ENCODE peak calls at places on chromosomes 16 and 17, in four cellular contexts. K is K562, Y is HCT116, P is GM12878. D is an unnamed sample.

GRCh38 chr17:35132816-35133550 is 9.1 kb downstream of the NLE1 start:
- DNase-seq in K (no peak), Y (no peak), P (no peak), D (no peak)

GRCh38 chr16:22732959-22733358 is 81.0 kb upstream of the HS3ST2 start:
- DNase-seq in K (no peak), Y (no peak), P (no peak), D (no peak)

GRCh38 chr16:48347980-48348379 is 37.2 kb downstream of the SIAH1 start:
- DNase-seq in K (no peak), Y (no peak), P (no peak), D (no peak)

GRCh38 chr16:70161350-70161749 is 12.2 kb upstream of the CLEC18C start:
- DNase-seq in K (no peak), Y (no peak), P (no peak), D (peak; percentile 2)

GRCh38 chr16:15996432-15997109 is 47.2 kb downstream of the ABCC1 start:
- DNase-seq in K (peak; percentile 50), Y (peak; percentile 65), P (no peak), D (peak; percentile 89)

GRCh38 chr16:2238396-2239230 is 2.4 kb downstream of the DNASE1L2 start:
- DNase-seq in K (no peak), Y (no peak), P (no peak), D (no peak)

GRCh38 chr16:59632266-59632855 is 898.2 kb upstream of the GOT2 start:
- DNase-seq in K (no peak), Y (no peak), P (no peak), D (peak; percentile 81)

GRCh38 chr16:12617401-12617819 is 186.3 kb downstream of the CPPED1 start:
- DNase-seq in K (no peak), Y (no peak), P (no peak), D (no peak)

GRCh38 chr16:50474138-50474537 is 74.1 kb upstream of the NKD1 start:
- DNase-seq in K (no peak), Y (no peak), P (no peak), D (no peak)

GRCh38 chr17:28937044-28937729 is 14.1 kb downstream of the PHF12 start:
- DNase-seq in K (no peak), Y (no peak), P (no peak), D (no peak)

GRCh38 chr16:27109666-27110523 is 43.2 kb downstream of the C16orf82 start:
- DNase-seq in K (peak; percentile 93), Y (no peak), P (no peak), D (peak; percentile 62)

GRCh38 chr16:48495303-48495702 is 110.1 kb upstream of the SIAH1 start:
- DNase-seq in K (no peak), Y (no peak), P (no peak), D (no peak)

GRCh38 chr17:77679589-77679988 is 278.9 kb upstream of the TNRC6C start:
- DNase-seq in K (no peak), Y (no peak), P (no peak), D (no peak)

DNA sequence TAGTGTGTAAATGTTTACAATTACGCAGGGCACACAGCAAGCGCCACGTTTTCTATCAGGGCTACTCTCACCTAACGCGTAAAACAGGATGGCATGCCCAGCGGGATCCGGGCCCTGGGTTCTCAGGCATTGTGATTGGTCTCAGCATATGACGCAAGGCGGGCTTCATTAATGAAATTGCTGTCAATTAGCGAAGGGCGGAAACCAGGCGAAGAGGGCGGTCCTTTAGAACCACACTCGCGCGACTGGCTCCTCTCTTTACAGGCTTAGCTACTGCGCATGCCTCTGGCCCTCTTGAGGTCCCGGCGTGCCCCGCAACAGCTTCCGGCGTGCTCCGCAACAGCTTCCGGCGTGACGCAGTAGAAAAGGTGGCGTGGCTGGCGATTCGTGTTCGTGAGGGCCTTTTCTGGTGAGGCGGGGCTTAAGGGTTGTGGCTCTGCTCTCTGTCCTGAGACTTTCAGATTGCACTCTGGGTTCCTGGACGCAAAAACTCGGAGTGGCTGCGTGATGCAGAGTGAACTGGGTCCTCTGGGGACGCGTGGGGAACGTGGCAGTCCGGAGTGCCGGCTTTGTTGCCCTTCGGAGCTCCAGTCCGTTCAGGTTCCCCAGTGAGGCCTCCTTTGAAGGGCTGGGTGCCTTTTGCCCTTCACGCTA is 9.2 kb downstream of the OR2C1 start:
- DNase-seq in K (no peak), Y (no peak), P (peak; percentile 50), D (peak; percentile 95)
- TF ChIP-seq POLR2A in K (no peak), Y (no peak), P (peak; percentile 59), D (peak; percentile 47)

GRCh38 chr17:81398170-81398854 is 3.1 kb downstream of the BAHCC1 start:
- DNase-seq in K (no peak), Y (no peak), P (no peak), D (peak; percentile 51)
- H3K4me3 ChIP-seq in K (peak overlapping the region; percentile 84), Y (peak overlapping the region; percentile 82), P (no peak overlapping the region), D (peak overlapping the region; percentile 65)

GRCh38 chr17:9003355-9004131 is 17.8 kb upstream of the NTN1 start:
- DNase-seq in K (no peak), Y (no peak), P (no peak), D (no peak)
- TF ChIP-seq EZH2 in K (no peak), Y (no peak), P (no peak), D (no peak)

GRCh38 chr17:48577946-48578615 is at the start of gene HOXB4:
- DNase-seq in K (peak; percentile 87), Y (no peak), P (peak; percentile 43), D (peak; percentile 90)
- TF ChIP-seq POLR2A in K (no peak), Y (no peak), P (peak; percentile 62), D (no peak)

GRCh38 chr17:8912060-8912981 is 44.8 kb upstream of the PIK3R6 start:
- DNase-seq in K (no peak), Y (no peak), P (no peak), D (no peak)

GRCh38 chr17:8909621-8910292 is 42.3 kb upstream of the PIK3R6 start:
- DNase-seq in K (no peak), Y (no peak), P (no peak), D (no peak)

GRCh38 chr17:8913879-8914278 is 46.4 kb upstream of the PIK3R6 start:
- DNase-seq in K (no peak), Y (no peak), P (no peak), D (no peak)

GRCh38 chr17:8913091-8913490 is 45.6 kb upstream of the PIK3R6 start:
- DNase-seq in K (no peak), Y (no peak), P (no peak), D (no peak)

DNA sequence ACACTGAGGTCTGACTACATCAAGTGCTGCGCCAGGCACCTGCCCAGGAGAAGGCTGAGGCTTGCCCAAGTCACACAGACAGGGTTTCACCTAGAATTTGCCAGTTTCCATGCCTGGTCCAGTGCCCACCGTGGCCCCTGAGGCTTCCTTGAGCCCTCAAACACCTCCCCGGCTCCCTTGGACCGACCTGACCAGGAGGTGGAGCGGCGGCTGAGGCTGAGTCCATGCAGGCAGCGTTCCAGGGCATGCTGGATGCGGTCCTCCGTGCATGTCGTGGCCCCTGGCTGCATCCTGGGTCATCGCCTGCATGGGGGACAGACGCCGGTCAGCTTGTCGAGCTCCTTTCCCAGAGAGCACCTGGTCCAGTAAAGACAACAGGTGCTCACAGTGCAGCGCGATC is 43.7 kb upstream of the PIK3R6 start:
- DNase-seq in K (no peak), Y (no peak), P (no peak), D (no peak)
- H3K4me3 ChIP-seq in K (no peak overlapping the region), Y (no peak overlapping the region), P (no peak overlapping the region), D (no peak overlapping the region)

DNA sequence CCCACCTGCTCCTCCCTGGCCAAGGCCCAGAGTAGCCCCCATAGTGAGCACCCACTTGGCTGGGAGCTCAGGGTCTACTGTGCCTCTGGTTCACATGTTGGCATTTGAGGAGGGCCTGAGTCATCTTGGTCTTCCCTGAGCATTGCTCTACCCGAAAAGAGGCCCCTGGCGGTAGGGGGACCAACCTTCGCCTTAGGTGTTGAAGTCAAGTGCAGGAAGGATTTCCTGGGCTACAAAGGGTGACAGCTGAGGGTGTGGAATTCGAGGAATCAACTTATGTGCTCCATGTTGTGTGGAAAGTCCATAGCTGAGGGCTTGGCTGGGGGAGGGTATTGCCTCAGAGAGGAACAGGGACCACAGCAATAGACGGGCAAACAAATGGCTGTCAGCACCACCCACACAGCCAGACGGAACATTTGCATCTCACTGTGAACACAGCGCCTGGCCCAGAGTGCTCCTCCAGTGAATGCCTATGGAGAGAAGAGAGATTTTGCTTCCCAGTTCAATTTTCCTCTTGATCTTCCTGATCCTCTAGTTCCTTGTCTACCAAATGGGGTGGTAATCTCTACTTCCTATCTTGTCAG is 35.6 kb upstream of the NGFR start:
- DNase-seq in K (peak; percentile 31), Y (no peak), P (no peak), D (no peak)
- TF ChIP-seq EZH2 in K (no peak), Y (no peak), P (no peak), D (no peak)

GRCh38 chr17:5419356-5419958 is at the start of gene NUP88:
- DNase-seq in K (peak; percentile 93), Y (peak; percentile 95), P (peak; percentile 94), D (peak; percentile 99)
- TF ChIP-seq POLR2A in K (peak; percentile 90), Y (peak; percentile 77), P (peak; percentile 95), D (peak; percentile 49)